ENCODE peak calls at places on chromosome 11, in five cellular contexts. M is lung, G is BJ, Y is A549, J is fibroblast of mammary gland. X is an unnamed sample.

GRCh38 chr11:86738615-86739014 is 61.7 kb upstream of the PRSS23 start:
- DNase-seq in M (no peak), G (no peak), J (no peak), Y (no peak), X (no peak)

GRCh38 chr11:86644291-86644690 is 28.1 kb downstream of the ME3 start:
- DNase-seq in J (peak), M (no peak), Y (no peak), G (peak), X (peak)

GRCh38 chr11:61384271-61385242 is 7.8 kb upstream of the TMEM216 start:
- DNase-seq in J (peak), Y (peak), M (no peak), G (no peak), X (peak)

GRCh38 chr11:15590131-15590530 is 475.4 kb downstream of the INSC start:
- DNase-seq in M (no peak), J (peak), G (no peak), Y (no peak), X (peak)

GRCh38 chr11:114195981-114196731 is 100.0 kb upstream of the NNMT start:
- DNase-seq in G (no peak), Y (no peak), J (peak), M (peak), X (no peak)

GRCh38 chr11:6443269-6444003 is 2.6 kb upstream of the HPX start:
- DNase-seq in G (no peak), J (peak), M (peak), Y (peak), X (peak)

GRCh38 chr11:130146797-130147196 is 12.8 kb upstream of the ST14 start:
- DNase-seq in M (peak), G (no peak), J (no peak), Y (no peak), X (no peak)

GRCh38 chr11:5807580-5807979 is 1.1 kb upstream of the OR52N2 start:
- DNase-seq in J (no peak), M (no peak), Y (no peak), G (no peak), X (no peak)

GRCh38 chr11:119101367-119101758 is 290 bp downstream of the DPAGT1 start:
- DNase-seq in G (no peak), Y (peak), M (no peak), J (peak), X (no peak)

GRCh38 chr11:65388731-65389130 is 2.3 kb downstream of the FRMD8 start:
- DNase-seq in Y (no peak), J (no peak), M (no peak), G (no peak), X (no peak)

GRCh38 chr11:84408946-84409411 is 1122.8 kb upstream of the CCDC90B start:
- DNase-seq in M (no peak), G (no peak), J (peak), Y (no peak), X (no peak)

GRCh38 chr11:103051158-103051801 is 40.7 kb downstream of the DCUN1D5 start:
- DNase-seq in G (no peak), J (no peak), Y (no peak), M (no peak), X (no peak)

GRCh38 chr11:65301491-65302329 is 13.0 kb upstream of the CDC42EP2 start:
- DNase-seq in J (no peak), G (no peak), M (no peak), Y (no peak), X (peak)

GRCh38 chr11:78417888-78418583 is 416 bp upstream of the GAB2 start:
- DNase-seq in J (peak), G (no peak), M (peak), Y (peak), X (peak)

GRCh38 chr11:128039140-128040021 is 548.0 kb downstream of the ETS1 start:
- DNase-seq in G (peak), Y (no peak), J (peak), M (peak), X (peak)

GRCh38 chr11:118998388-118998717 is 415 bp downstream of the CENATAC start:
- DNase-seq in J (no peak), G (no peak), M (no peak), Y (no peak), X (no peak)

GRCh38 chr11:35588627-35589026 is 29.6 kb upstream of the FJX1 start:
- DNase-seq in Y (no peak), J (peak), M (no peak), G (peak), X (peak)

GRCh38 chr11:29300441-29300840 is 716.4 kb downstream of the KCNA4 start:
- DNase-seq in Y (no peak), J (peak), G (peak), M (no peak), X (peak)

GRCh38 chr11:36214976-36215687 is 74.1 kb downstream of the COMMD9 start:
- DNase-seq in J (no peak), Y (no peak), M (no peak), G (no peak), X (no peak)

GRCh38 chr11:11237433-11237832 is 115.6 kb downstream of the CSNK2A3 start:
- DNase-seq in J (no peak), M (no peak), G (no peak), Y (no peak), X (no peak)

GRCh38 chr11:78332174-78332866 is 85.3 kb downstream of the GAB2 start:
- DNase-seq in Y (no peak), J (no peak), G (no peak), M (no peak), X (no peak)

GRCh38 chr11:75429902-75430691 is 2.9 kb downstream of the KLHL35 start:
- DNase-seq in M (peak), Y (peak), J (peak), G (no peak), X (peak)

GRCh38 chr11:35138606-35138948 is 394 bp upstream of the CD44 start:
- DNase-seq in M (no peak), G (no peak), J (peak), Y (no peak), X (no peak)

GRCh38 chr11:73528877-73529530 is 68.9 kb downstream of the FAM168A start:
- DNase-seq in Y (no peak), M (no peak), G (no peak), J (no peak), X (no peak)

GRCh38 chr11:112174789-112175595 is at the start of gene BCO2:
- DNase-seq in J (peak), M (peak), Y (peak), G (peak), X (peak)

GRCh38 chr11:130806746-130807145 is 109.5 kb downstream of the SNX19 start:
- DNase-seq in G (no peak), J (no peak), Y (no peak), M (no peak), X (no peak)

GRCh38 chr11:78313181-78313788 is 104.3 kb downstream of the GAB2 start:
- DNase-seq in J (peak), G (no peak), Y (peak), M (no peak), X (peak)

GRCh38 chr11:48193876-48194275 is 22.7 kb upstream of the OR4B1 start:
- DNase-seq in M (no peak), G (no peak), Y (no peak), J (peak), X (peak)

GRCh38 chr11:10743354-10744035 is 7.6 kb upstream of the CTR9 start:
- DNase-seq in G (no peak), Y (no peak), J (no peak), M (no peak), X (peak)

GRCh38 chr11:87422566-87422965 is 384.8 kb downstream of the TMEM135 start:
- DNase-seq in J (no peak), G (no peak), Y (no peak), M (no peak), X (no peak)

GRCh38 chr11:86360775-86361395 is 13.8 kb upstream of the CCDC81 start:
- DNase-seq in Y (peak), G (peak), J (peak), M (no peak), X (peak)

GRCh38 chr11:8937159-8937558 is 4.4 kb upstream of the C11orf16 start:
- DNase-seq in J (no peak), G (no peak), M (no peak), Y (no peak), X (no peak)

GRCh38 chr11:128632151-128632791 is 44.9 kb upstream of the ETS1 start:
- DNase-seq in Y (peak), J (peak), G (no peak), M (no peak), X (peak)

GRCh38 chr11:62770778-62771143 is 435 bp upstream of the TAF6L start:
- DNase-seq in J (no peak), M (no peak), Y (no peak), G (no peak), X (no peak)

GRCh38 chr11:118953265-118953664 is 2.8 kb upstream of the UPK2 start:
- DNase-seq in G (no peak), M (no peak), J (no peak), Y (peak), X (no peak)

GRCh38 chr11:11659567-11660341 is 37.9 kb upstream of the GALNT18 start:
- DNase-seq in Y (peak), M (no peak), J (no peak), G (no peak), X (no peak)

GRCh38 chr11:98136357-98136756 is 884.4 kb upstream of the CNTN5 start:
- DNase-seq in Y (no peak), J (no peak), G (no peak), M (no peak), X (no peak)

DNA sequence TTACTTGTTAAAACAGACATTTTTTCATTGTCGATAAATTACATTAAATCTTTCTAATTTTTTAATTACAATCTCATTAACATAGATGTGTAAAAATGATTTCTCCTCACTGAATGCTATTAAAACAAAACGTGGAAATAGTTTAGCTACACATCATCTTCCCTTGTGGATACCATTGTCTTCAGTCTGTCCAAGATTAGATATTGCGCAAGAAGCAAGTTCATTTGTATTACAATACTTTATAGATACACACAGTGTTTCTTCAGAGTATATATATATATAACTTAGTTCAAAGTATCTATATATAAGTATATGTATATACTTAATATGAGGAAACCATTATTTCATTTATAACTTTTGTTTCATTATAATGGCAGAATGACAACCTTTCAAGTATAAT is 883.3 kb upstream of the CNTN5 start:
- DNase-seq in G (no peak), J (no peak), M (no peak), Y (no peak), X (no peak)
- TF ChIP-seq CTCF in G (no peak), J (no peak), M (no peak), Y (no peak), X (no peak)

DNA sequence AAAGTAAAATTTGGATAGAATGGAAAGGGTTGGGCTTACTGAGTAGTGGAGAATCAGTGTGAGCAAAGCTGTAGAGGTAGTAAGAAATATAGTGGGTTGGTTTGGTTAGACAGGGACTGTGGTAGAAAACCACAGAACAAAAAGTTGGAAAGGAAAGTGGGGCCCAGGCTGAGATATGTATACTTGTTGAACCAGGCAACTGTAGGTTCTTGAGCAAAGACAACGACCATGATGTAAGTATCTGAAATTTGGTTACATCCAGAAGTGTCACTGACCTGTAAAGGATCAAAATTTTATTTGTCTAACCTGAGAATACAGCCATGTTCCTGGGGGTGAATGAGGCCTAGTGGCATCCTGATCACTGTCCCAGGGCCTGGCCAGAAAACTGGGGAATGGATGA is 114.1 kb downstream of the STIM1 start:
- DNase-seq in J (no peak), G (no peak), M (no peak), Y (no peak), X (no peak)
- H3K4me3 ChIP-seq in J (no peak), G (no peak), M (no peak), Y (no peak), X (no peak)

GRCh38 chr11:59206635-59207034 is 6.1 kb downstream of the MPEG1 start:
- DNase-seq in M (no peak), G (no peak), J (no peak), Y (peak), X (peak)

GRCh38 chr11:59205664-59206063 is 7.1 kb downstream of the MPEG1 start:
- DNase-seq in J (no peak), G (no peak), M (no peak), Y (no peak), X (no peak)

GRCh38 chr11:59212222-59212621 is 505 bp downstream of the MPEG1 start:
- DNase-seq in G (no peak), J (no peak), M (no peak), Y (no peak), X (no peak)

GRCh38 chr11:59207988-59208432 is 4.7 kb downstream of the MPEG1 start:
- DNase-seq in G (peak), M (no peak), J (peak), Y (peak), X (peak)

DNA sequence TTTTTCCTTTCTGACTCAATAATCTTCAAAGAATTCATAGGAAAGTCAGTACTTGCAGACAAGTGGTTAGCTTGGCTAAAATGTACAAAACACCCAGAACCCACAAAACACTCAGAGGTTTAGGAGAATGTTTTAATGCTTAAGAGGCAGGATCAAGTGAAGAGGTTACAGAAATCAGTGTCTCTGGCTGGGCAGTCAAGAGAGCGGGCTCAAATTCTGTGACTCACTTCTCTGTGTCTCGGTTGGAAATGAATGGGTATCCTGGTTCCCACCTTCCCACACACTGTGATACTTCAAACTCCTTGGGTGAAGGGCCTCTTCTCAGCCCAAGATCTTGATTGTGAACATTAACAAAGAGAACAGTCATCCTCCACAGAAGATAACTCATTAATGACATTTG is 3.8 kb downstream of the MPEG1 start:
- DNase-seq in G (no peak), M (no peak), J (peak), Y (no peak), X (no peak)
- TF ChIP-seq CTCF in G (no peak), M (no peak), J (no peak), Y (no peak), X (no peak)

DNA sequence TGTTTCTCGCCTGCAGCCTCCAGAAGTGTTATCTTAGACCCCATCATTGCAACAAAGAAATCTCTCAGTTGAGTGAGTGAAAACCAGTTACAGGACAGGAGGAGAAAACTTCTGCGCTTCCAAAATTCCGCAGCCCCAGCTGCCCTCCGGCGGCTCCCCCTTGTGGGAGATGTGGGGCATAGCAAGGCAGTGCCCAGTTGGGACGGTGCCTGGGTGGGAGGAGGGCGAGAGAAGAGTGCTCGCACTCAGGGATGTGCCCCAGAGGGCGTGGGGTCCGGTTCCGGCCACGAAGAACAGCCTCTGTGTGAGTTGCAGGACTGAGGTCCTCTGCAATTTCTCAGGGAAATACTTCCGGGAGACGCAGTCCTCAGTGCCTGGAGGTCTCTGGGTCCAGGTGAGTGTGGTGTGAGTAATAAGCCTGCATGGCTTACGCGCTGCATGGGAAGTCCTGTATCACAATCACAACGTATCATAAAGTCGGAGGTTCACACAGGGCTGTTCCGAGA is 87.0 kb upstream of the BLID start:
- DNase-seq in M (peak), Y (peak), G (no peak), J (peak), X (peak)
- H3K4me3 ChIP-seq in M (no peak), Y (peak), G (peak), J (peak), X (peak)